ENCODE peak calls at places on chromosomes 7 and 10, in nine cellular contexts. I, F, E, Q, J, T, O, Z and B are unnamed samples.

GRCh38 chr10:47290338-47290737 is 9.7 kb upstream of the GDF10 start:
- DNase-seq in I (no peak), F (no peak), E (no peak), Q (no peak), J (no peak), T (no peak), O (no peak), Z (no peak), B (no peak)

GRCh38 chr10:137031-137430 is 1.8 kb downstream of the ZMYND11 start:
- DNase-seq in I (peak; percentile 53), F (peak; percentile 50), E (peak; percentile 21), Q (peak; percentile 17), J (peak; percentile 18), T (peak; percentile 57), O (no peak), Z (peak; percentile 57), B (peak; percentile 76)

GRCh38 chr7:127900735-127901685 is 130.2 kb downstream of the LRRC4 start:
- DNase-seq in I (peak; percentile 70), F (no peak), E (no peak), Q (no peak), J (no peak), T (no peak), O (peak; percentile 60), Z (no peak), B (peak; percentile 67)

GRCh38 chr7:101545441-101546190 is 83.5 kb downstream of the MYL10 start:
- DNase-seq in I (no peak), F (no peak), E (no peak), Q (no peak), J (no peak), T (no peak), O (no peak), Z (no peak), B (no peak)

GRCh38 chr10:80855348-80855971 is 317.8 kb downstream of the SH2D4B start:
- DNase-seq in I (peak; percentile 70), F (no peak), E (no peak), Q (no peak), J (no peak), T (no peak), O (peak; percentile 13), Z (no peak), B (peak; percentile 88)

GRCh38 chr7:100568176-100568935 is 5.3 kb downstream of the SAP25 start:
- DNase-seq in I (no peak), F (no peak), E (no peak), Q (no peak), J (no peak), T (no peak), O (no peak), Z (no peak), B (no peak)

GRCh38 chr10:33129181-33129928 is 171.3 kb upstream of the ITGB1 start:
- DNase-seq in I (no peak), F (no peak), E (peak; percentile 83), Q (no peak), J (peak; percentile 100), T (peak; percentile 98), O (no peak), Z (peak; percentile 44), B (no peak)

GRCh38 chr7:31540786-31541185 is 26.9 kb downstream of the ITPRID1 start:
- DNase-seq in I (no peak), F (peak; percentile 43), E (no peak), Q (no peak), J (no peak), T (no peak), O (no peak), Z (peak; percentile 70), B (no peak)

GRCh38 chr7:151498495-151498894 is 21.2 kb downstream of the RHEB start:
- DNase-seq in I (no peak), F (no peak), E (no peak), Q (no peak), J (no peak), T (no peak), O (no peak), Z (no peak), B (no peak)

GRCh38 chr10:24350111-24350921 is 141.4 kb downstream of the KIAA1217 start:
- DNase-seq in I (no peak), F (no peak), E (no peak), Q (no peak), J (peak; percentile 92), T (no peak), O (no peak), Z (no peak), B (no peak)

GRCh38 chr7:140754506-140754905 is 58.0 kb downstream of the NDUFB2 start:
- DNase-seq in I (no peak), F (no peak), E (no peak), Q (no peak), J (peak; percentile 3), T (no peak), O (no peak), Z (no peak), B (no peak)

GRCh38 chr10:71244638-71245419 is 32.5 kb downstream of the UNC5B start:
- DNase-seq in I (no peak), F (no peak), E (no peak), Q (peak; percentile 59), J (peak; percentile 76), T (peak; percentile 87), O (no peak), Z (no peak), B (no peak)

GRCh38 chr10:133021963-133022783 is 65.6 kb upstream of the ADGRA1 start:
- DNase-seq in I (no peak), F (no peak), E (no peak), Q (no peak), J (no peak), T (no peak), O (no peak), Z (no peak), B (no peak)
- TF ChIP-seq EZH2 in I (no peak), F (no peak), E (no peak), Q (no peak), J (no peak), T (no peak), O (no peak), Z (no peak), B (no peak)

GRCh38 chr10:14648042-14648765 is 126.5 kb downstream of the FAM107B start:
- DNase-seq in I (peak; percentile 93), F (no peak), E (peak; percentile 82), Q (peak; percentile 91), J (peak; percentile 81), T (peak; percentile 67), O (peak; percentile 99), Z (no peak), B (peak; percentile 62)
- H3K4me2 ChIP-seq in I (peak overlapping the region; percentile 62), F (no peak overlapping the region), E (peak overlapping the region; percentile 43), Q (peak overlapping the region; percentile 9), J (peak overlapping the region; percentile 5), T (peak overlapping the region; percentile 12), O (peak overlapping the region; percentile 84), Z (no peak overlapping the region), B (peak overlapping the region; percentile 62)

GRCh38 chr7:116230191-116231005 is 20.1 kb downstream of the TES start:
- DNase-seq in I (no peak), F (no peak), E (no peak), Q (no peak), J (no peak), T (no peak), O (no peak), Z (no peak), B (no peak)

GRCh38 chr7:116231543-116232401 is 21.4 kb downstream of the TES start:
- DNase-seq in I (no peak), F (no peak), E (no peak), Q (peak; percentile 38), J (peak; percentile 72), T (peak; percentile 67), O (no peak), Z (peak; percentile 78), B (no peak)

GRCh38 chr7:116234517-116235200 is 24.3 kb downstream of the TES start:
- DNase-seq in I (no peak), F (no peak), E (no peak), Q (no peak), J (no peak), T (no peak), O (no peak), Z (no peak), B (no peak)

GRCh38 chr7:116232920-116233319 is 22.6 kb downstream of the TES start:
- DNase-seq in I (no peak), F (peak; percentile 58), E (no peak), Q (no peak), J (no peak), T (peak; percentile 24), O (no peak), Z (peak; percentile 48), B (no peak)

GRCh38 chr7:116232402-116232749 is 22.0 kb downstream of the TES start:
- DNase-seq in I (no peak), F (no peak), E (no peak), Q (peak; percentile 53), J (peak; percentile 58), T (peak; percentile 69), O (no peak), Z (peak; percentile 28), B (no peak)
- H4K20me1 ChIP-seq in I (no peaks in the 10 kb centered on the region), F (peaks cover 30% of the 10 kb centered on the region), E (peaks cover 1% of the 10 kb centered on the region), Q (peaks cover 6% of the 10 kb centered on the region), J (no peaks in the 10 kb centered on the region), T (no peaks in the 10 kb centered on the region), O (no peaks in the 10 kb centered on the region), Z (peaks cover 61% of the 10 kb centered on the region), B (no peaks in the 10 kb centered on the region)

GRCh38 chr7:16923019-16923418 is 41.2 kb upstream of the AGR3 start:
- DNase-seq in I (no peak), F (peak; percentile 32), E (no peak), Q (no peak), J (no peak), T (no peak), O (no peak), Z (no peak), B (no peak)
- TF ChIP-seq EZH2 in I (no peak), F (no peak), E (no peak), Q (no peak), J (no peak), T (no peak), O (no peak), Z (no peak), B (no peak)

GRCh38 chr10:7181416-7181815 is 229.4 kb downstream of the SFMBT2 start:
- DNase-seq in I (no peak), F (no peak), E (no peak), Q (no peak), J (no peak), T (no peak), O (no peak), Z (no peak), B (no peak)

GRCh38 chr10:7185367-7185690 is 225.5 kb downstream of the SFMBT2 start:
- DNase-seq in I (no peak), F (no peak), E (no peak), Q (no peak), J (no peak), T (no peak), O (no peak), Z (no peak), B (no peak)

GRCh38 chr10:7184660-7185366 is 226.0 kb downstream of the SFMBT2 start:
- DNase-seq in I (no peak), F (no peak), E (no peak), Q (no peak), J (no peak), T (no peak), O (peak; percentile 59), Z (no peak), B (no peak)

DNA sequence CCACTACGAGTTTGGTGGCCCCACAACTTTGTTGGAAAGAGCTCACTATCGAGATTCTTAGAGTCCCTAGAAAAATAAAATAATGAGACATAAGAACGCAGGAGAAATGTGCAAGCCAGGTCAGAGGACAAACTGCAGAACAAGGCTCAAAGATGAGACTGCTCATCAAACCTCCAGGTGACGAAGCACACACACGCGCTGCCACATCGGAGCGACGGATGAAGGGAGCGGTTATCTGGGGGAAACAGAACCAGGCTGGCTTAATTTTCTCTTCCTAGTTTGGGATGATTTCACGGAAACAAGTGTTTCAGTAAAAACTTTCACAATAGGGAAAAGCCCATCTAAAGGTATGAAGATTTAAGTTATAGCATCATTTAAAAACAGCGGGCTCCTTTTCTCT is 231.3 kb downstream of the SFMBT2 start:
- DNase-seq in I (no peak), F (no peak), E (no peak), Q (no peak), J (no peak), T (no peak), O (no peak), Z (no peak), B (no peak)
- H3K4me2 ChIP-seq in I (no peak overlapping the region), F (no peak overlapping the region), E (no peak overlapping the region), Q (no peak overlapping the region), J (no peak overlapping the region), T (no peak overlapping the region), O (no peak overlapping the region), Z (no peak overlapping the region), B (no peak overlapping the region)